ENCODE peak calls at places on chromosome 9, in nine cellular contexts. M is fibroblast of the aortic adventitia, D is NB4, P is heart left ventricle, U is WTC11, J is AG09319, H is heart right ventricle, A is BE2C, B is A673. L is an unnamed sample.

GRCh38 chr9:22084336-22085035 is 75.4 kb upstream of the CDKN2B start:
- DNase-seq in D (no peak), M (peak), J (peak), B (no peak), U (no peak), H (no peak), P (no peak), A (no peak), L (no peak)

GRCh38 chr9:106834888-106835287 is 28.1 kb upstream of the ZNF462 start:
- DNase-seq in D (no peak), B (no peak), M (no peak), U (no peak), J (no peak), H (no peak), A (no peak), P (no peak), L (no peak)

GRCh38 chr9:14779566-14780022 is 57.1 kb upstream of the CER1 start:
- DNase-seq in H (no peak), D (no peak), B (no peak), P (no peak), M (no peak), J (no peak), U (no peak), A (no peak), L (peak)

GRCh38 chr9:20689833-20690232 is 5.8 kb downstream of the FOCAD start:
- DNase-seq in U (no peak), A (no peak), D (no peak), H (no peak), J (no peak), B (no peak), P (no peak), M (no peak), L (no peak)

GRCh38 chr9:25472085-25472607 is 206.1 kb downstream of the TUSC1 start:
- DNase-seq in P (no peak), J (no peak), D (no peak), A (no peak), U (no peak), B (no peak), H (no peak), M (no peak), L (no peak)

GRCh38 chr9:77648458-77649108 is 461 bp upstream of the GNA14 start:
- DNase-seq in U (peak), D (peak), H (peak), J (no peak), A (no peak), B (no peak), M (peak), P (peak), L (peak)

GRCh38 chr9:116713266-116713665 is 26.2 kb downstream of the TRIM32 start:
- DNase-seq in P (no peak), M (no peak), A (peak), H (no peak), U (no peak), J (no peak), D (no peak), B (no peak), L (no peak)

GRCh38 chr9:37336150-37336549 is 86.3 kb upstream of the GRHPR start:
- DNase-seq in D (no peak), U (no peak), J (no peak), B (no peak), H (no peak), P (no peak), A (no peak), M (no peak), L (no peak)

GRCh38 chr9:117782931-117783788 is 79.0 kb downstream of the TLR4 start:
- DNase-seq in D (peak), M (peak), U (peak), B (peak), P (peak), A (peak), J (peak), H (peak), L (peak)

GRCh38 chr9:36832232-36832795 is 201.8 kb downstream of the PAX5 start:
- DNase-seq in P (no peak), M (no peak), U (no peak), B (no peak), D (no peak), H (no peak), A (no peak), J (no peak), L (no peak)

GRCh38 chr9:87713278-87713989 is 12.5 kb upstream of the CTSL start:
- DNase-seq in U (no peak), A (no peak), J (peak), B (peak), H (peak), M (peak), P (peak), D (peak), L (peak)

GRCh38 chr9:72856985-72857631 is 95.7 kb downstream of the ALDH1A1 start:
- DNase-seq in D (peak), M (peak), B (peak), P (no peak), H (peak), J (peak), U (no peak), A (no peak), L (no peak)

GRCh38 chr9:37430841-37431597 is 8.5 kb downstream of the GRHPR start:
- DNase-seq in A (peak), B (no peak), H (no peak), P (no peak), M (no peak), D (peak), J (no peak), U (peak), L (no peak)

GRCh38 chr9:38068616-38068865 is 486 bp downstream of the SHB start:
- DNase-seq in A (peak), B (peak), D (peak), P (no peak), H (no peak), J (no peak), M (peak), U (no peak), L (peak)

GRCh38 chr9:123687246-123687721 is 242.6 kb downstream of the DENND1A start:
- DNase-seq in U (no peak), B (no peak), D (peak), M (no peak), A (no peak), J (no peak), H (no peak), P (no peak), L (no peak)

GRCh38 chr9:95379630-95380029 is 62.1 kb upstream of the FANCC start:
- DNase-seq in B (no peak), M (no peak), J (no peak), H (no peak), U (no peak), P (no peak), A (no peak), D (peak), L (no peak)

GRCh38 chr9:13529321-13530104 is 250.0 kb upstream of the MPDZ start:
- DNase-seq in P (no peak), D (no peak), H (no peak), J (no peak), A (peak), U (no peak), M (no peak), B (peak), L (no peak)

GRCh38 chr9:138022121-138022741 is 144.6 kb downstream of the CACNA1B start:
- DNase-seq in J (no peak), M (no peak), P (no peak), A (no peak), D (peak), B (peak), U (peak), H (no peak), L (peak)

GRCh38 chr9:75146229-75146628 is 57.9 kb downstream of the OSTF1 start:
- DNase-seq in D (no peak), A (no peak), B (no peak), P (no peak), J (no peak), U (no peak), H (no peak), M (peak), L (no peak)

GRCh38 chr9:112037281-112038016 is 137.6 kb downstream of the SUSD1 start:
- DNase-seq in M (peak), H (no peak), U (no peak), D (peak), P (no peak), A (no peak), B (no peak), J (peak), L (no peak)

GRCh38 chr9:135240222-135240621 is 152.8 kb downstream of the OLFM1 start:
- DNase-seq in U (no peak), A (no peak), D (no peak), H (no peak), P (no peak), B (no peak), J (no peak), M (no peak), L (peak)

GRCh38 chr9:91676042-91676441 is 252.4 kb upstream of the NFIL3 start:
- DNase-seq in U (no peak), D (no peak), B (no peak), J (no peak), A (no peak), H (no peak), P (no peak), M (no peak), L (peak)

GRCh38 chr9:33104111-33104415 is 27.6 kb upstream of the SMU1 start:
- DNase-seq in A (no peak), B (no peak), U (no peak), D (no peak), P (no peak), H (no peak), M (no peak), J (no peak), L (no peak)

GRCh38 chr9:14066815-14067214 is 247.1 kb downstream of the NFIB start:
- DNase-seq in U (no peak), M (no peak), B (no peak), J (no peak), A (no peak), H (no peak), D (no peak), P (no peak), L (no peak)

GRCh38 chr9:121844090-121844489 is 192.7 kb downstream of the DAB2IP start:
- DNase-seq in J (no peak), U (no peak), M (peak), A (no peak), P (no peak), H (no peak), B (no peak), D (no peak), L (no peak)

GRCh38 chr9:70617033-70617432 is 202.6 kb upstream of the KLF9 start:
- DNase-seq in B (no peak), M (no peak), J (no peak), H (no peak), D (no peak), A (no peak), P (no peak), U (no peak), L (no peak)

GRCh38 chr9:34577635-34578240 is 11.8 kb downstream of the CNTFR start:
- DNase-seq in H (no peak), D (no peak), U (peak), P (no peak), M (no peak), J (no peak), B (peak), A (peak), L (no peak)

GRCh38 chr9:5630038-5630507 is 1.2 kb downstream of the RIC1 start:
- DNase-seq in J (no peak), U (no peak), A (no peak), P (no peak), B (peak), M (peak), H (no peak), D (peak), L (no peak)

GRCh38 chr9:87708989-87709706 is 16.8 kb upstream of the CTSL start:
- DNase-seq in B (no peak), A (no peak), H (no peak), J (no peak), P (no peak), D (no peak), M (no peak), U (no peak), L (no peak)

GRCh38 chr9:33939924-33940874 is 108.5 kb downstream of the UBAP2 start:
- DNase-seq in B (no peak), U (no peak), P (no peak), M (no peak), D (no peak), J (no peak), H (no peak), A (no peak), L (no peak)

GRCh38 chr9:25864509-25864908 is 186.3 kb upstream of the TUSC1 start:
- DNase-seq in A (no peak), P (no peak), M (no peak), H (no peak), D (no peak), U (no peak), J (no peak), B (no peak), L (no peak)

GRCh38 chr9:21993007-21993406 is 1.2 kb downstream of the CDKN2A start:
- DNase-seq in A (no peak), D (no peak), M (no peak), H (no peak), U (no peak), P (no peak), J (no peak), B (no peak), L (no peak)

GRCh38 chr9:99828054-99828416 is 6.3 kb downstream of the NR4A3 start:
- DNase-seq in A (no peak), U (no peak), J (no peak), P (no peak), D (no peak), B (no peak), M (no peak), H (no peak), L (no peak)

GRCh38 chr9:18969095-18969494 is 63.9 kb downstream of the SAXO1 start:
- DNase-seq in U (no peak), H (peak), D (no peak), P (no peak), J (no peak), A (no peak), B (no peak), M (no peak), L (no peak)

GRCh38 chr9:137550958-137551655 is 572 bp upstream of the MRPL41 start:
- DNase-seq in M (peak), D (peak), A (no peak), H (no peak), U (peak), J (peak), B (no peak), P (no peak), L (peak)

GRCh38 chr9:72871685-72872084 is 81.2 kb downstream of the ALDH1A1 start:
- DNase-seq in J (no peak), M (peak), U (no peak), A (no peak), D (peak), B (peak), H (no peak), P (no peak), L (no peak)

GRCh38 chr9:23769307-23769935 is 56.6 kb downstream of the ELAVL2 start:
- DNase-seq in P (no peak), B (no peak), A (no peak), J (no peak), U (no peak), M (no peak), H (no peak), D (no peak), L (no peak)

GRCh38 chr9:134026561-134026960 is 1.3 kb downstream of the BRD3OS start:
- DNase-seq in U (no peak), D (no peak), B (no peak), P (no peak), H (no peak), M (no peak), J (no peak), A (no peak), L (no peak)

GRCh38 chr9:134024828-134025605 is at the start of gene BRD3OS:
- DNase-seq in P (peak), B (peak), M (peak), A (peak), J (peak), D (peak), H (peak), U (peak), L (peak)

GRCh38 chr9:134024393-134024792 is 888 bp upstream of the BRD3OS start:
- DNase-seq in A (no peak), H (no peak), J (no peak), B (no peak), P (no peak), D (no peak), M (no peak), U (no peak), L (no peak)

GRCh38 chr9:134026981-134027380 is 1.7 kb downstream of the BRD3OS start:
- DNase-seq in M (no peak), H (no peak), P (no peak), D (no peak), J (no peak), B (no peak), U (no peak), A (no peak), L (no peak)

DNA sequence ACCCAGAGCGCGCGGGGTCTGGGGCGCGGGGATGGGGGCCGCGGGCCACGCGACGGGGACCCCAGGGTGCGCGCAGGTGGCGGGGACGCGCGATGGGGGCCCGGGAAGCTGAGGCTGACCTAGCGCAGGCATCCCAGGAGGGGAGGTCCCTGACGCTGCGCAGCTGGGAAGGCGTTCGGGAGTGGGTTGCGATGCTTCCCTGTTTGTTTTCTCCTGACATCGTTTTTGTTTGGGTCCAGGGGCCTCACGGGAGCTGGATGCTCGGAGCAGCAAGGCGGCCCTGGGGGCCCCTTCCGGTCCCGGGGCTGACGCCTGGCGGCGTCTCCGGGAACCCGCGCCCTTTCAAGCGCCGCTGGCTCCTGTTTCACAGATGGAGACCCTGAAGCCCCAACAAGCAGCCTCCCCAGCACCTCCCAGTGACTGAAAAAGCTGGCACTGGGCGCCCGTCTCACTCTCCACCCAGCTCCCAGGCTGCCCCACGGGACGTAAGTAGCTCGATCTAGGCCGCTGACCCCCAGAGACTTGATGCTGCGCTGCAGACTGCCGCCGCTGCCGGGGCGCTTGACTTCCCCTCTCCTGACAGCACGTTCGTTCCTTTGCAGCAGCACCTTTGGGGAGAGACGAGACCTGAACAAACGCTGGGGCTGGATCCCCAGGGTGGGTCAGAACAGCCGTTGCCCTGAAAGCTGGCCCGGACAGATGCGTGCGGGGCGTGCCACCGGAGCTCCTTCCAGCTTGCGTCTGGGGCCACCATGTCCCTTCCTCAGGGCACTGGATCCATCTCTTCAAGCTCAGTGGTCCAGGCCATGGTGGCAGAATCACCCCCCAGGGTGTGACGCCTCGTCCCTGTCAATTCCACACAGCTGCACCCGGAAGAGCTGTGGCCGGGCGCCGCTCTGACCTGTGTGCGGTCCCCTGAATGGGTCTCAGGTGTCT is 593 bp downstream of the BRD3OS start:
- DNase-seq in B (peak), A (peak), J (no peak), H (peak), P (no peak), U (peak), M (peak), D (peak), L (peak)
- TF ChIP-seq CTCF in B (peak), A (peak), J (peak), H (no peak), P (no peak), U (no peak), M (peak), D (no peak), L (peak)

DNA sequence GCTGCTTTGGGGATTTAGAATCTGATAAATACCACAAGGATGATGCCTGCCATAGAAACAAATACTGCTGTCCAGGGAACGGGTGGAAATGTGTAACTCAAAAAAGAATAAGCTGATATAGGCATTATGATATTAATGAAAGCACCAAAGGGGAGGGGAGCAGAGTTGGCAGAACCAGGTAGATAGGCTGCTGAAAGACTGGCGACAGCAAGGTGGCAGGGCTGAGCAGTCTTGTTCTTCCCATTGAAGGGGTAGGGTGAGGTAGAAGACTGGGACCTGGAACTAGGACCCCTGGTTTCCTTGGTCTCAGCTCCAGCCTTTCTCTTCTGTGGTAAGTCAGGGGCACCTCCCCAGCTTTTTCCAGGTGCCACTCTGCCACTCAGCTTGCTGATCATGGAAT is 31.4 kb upstream of the TMOD1 start:
- DNase-seq in U (peak), P (no peak), H (no peak), B (no peak), D (no peak), J (no peak), A (peak), M (no peak), L (no peak)
- TF ChIP-seq CTCF in U (no peak), P (peak), H (no peak), B (peak), D (peak), J (no peak), A (peak), M (no peak), L (no peak)

GRCh38 chr9:81174023-81174422 is 515.3 kb downstream of the TLE1 start:
- DNase-seq in J (no peak), H (no peak), P (no peak), A (no peak), M (no peak), U (no peak), D (no peak), B (no peak), L (no peak)
- TF ChIP-seq CTCF in J (no peak), H (no peak), P (no peak), A (peak), M (no peak), U (no peak), D (no peak), B (no peak), L (no peak)

GRCh38 chr9:127537792-127538191 is 74.3 kb upstream of the STXBP1 start:
- DNase-seq in H (no peak), U (peak), J (no peak), D (no peak), P (no peak), M (no peak), A (no peak), B (no peak), L (no peak)
- TF ChIP-seq CTCF in H (no peak), U (no peak), J (peak), D (no peak), P (peak), M (peak), A (peak), B (no peak), L (no peak)

GRCh38 chr9:1434082-1434481 is 383.9 kb downstream of the DMRT2 start:
- DNase-seq in M (no peak), P (no peak), A (no peak), J (no peak), B (peak), H (no peak), U (no peak), D (no peak), L (no peak)
- TF ChIP-seq CTCF in M (no peak), P (no peak), A (no peak), J (no peak), B (peak), H (no peak), U (peak), D (no peak), L (no peak)

GRCh38 chr9:89375181-89375760 is 57.0 kb downstream of the SECISBP2 start:
- DNase-seq in M (no peak), J (no peak), H (no peak), A (peak), D (peak), P (no peak), U (no peak), B (no peak), L (no peak)
- TF ChIP-seq CTCF in M (no peak), J (no peak), H (no peak), A (peak), D (no peak), P (no peak), U (no peak), B (no peak), L (no peak)

L was measured in left lung.